ENCODE peak calls at places on chromosomes 1 and 21, in five cellular contexts. One of them, this sample, is unnamed.

GRCh38 chr1:27928216-27928954 is 6.4 kb upstream of the SMPDL3B start:
- DNase-seq in fibroblast of pulmonary artery: no peak
- DNase-seq in RWPE1: no peak
- DNase-seq in T-helper 17 cell: no peak
- DNase-seq in osteocyte: no peak
- DNase-seq in this sample: no peak

GRCh38 chr1:45465277-45465676 is 25.7 kb downstream of the TESK2 start:
- DNase-seq in fibroblast of pulmonary artery: no peak
- DNase-seq in RWPE1: no peak
- DNase-seq in T-helper 17 cell: no peak
- DNase-seq in osteocyte: no peak
- DNase-seq in this sample: no peak

GRCh38 chr21:43921979-43922945 is 57.2 kb downstream of the AGPAT3 start:
- DNase-seq in fibroblast of pulmonary artery: peak
- DNase-seq in RWPE1: no peak
- DNase-seq in T-helper 17 cell: no peak
- DNase-seq in osteocyte: no peak
- DNase-seq in this sample: no peak

GRCh38 chr1:9836632-9836960 is 12.8 kb upstream of the CLSTN1 start:
- DNase-seq in fibroblast of pulmonary artery: no peak
- DNase-seq in RWPE1: no peak
- DNase-seq in T-helper 17 cell: no peak
- DNase-seq in osteocyte: no peak
- DNase-seq in this sample: no peak

GRCh38 chr1:31795801-31796621 is 19.8 kb downstream of the SPOCD1 start:
- DNase-seq in fibroblast of pulmonary artery: peak
- DNase-seq in RWPE1: no peak
- DNase-seq in T-helper 17 cell: no peak
- DNase-seq in osteocyte: no peak
- DNase-seq in this sample: peak

GRCh38 chr1:110912784-110913183 is 39.8 kb downstream of the CD53 start:
- DNase-seq in fibroblast of pulmonary artery: no peak
- DNase-seq in RWPE1: no peak
- DNase-seq in T-helper 17 cell: no peak
- DNase-seq in osteocyte: no peak
- DNase-seq in this sample: no peak

GRCh38 chr1:209988706-209989105 is 50.7 kb downstream of the SYT14 start:
- DNase-seq in fibroblast of pulmonary artery: peak
- DNase-seq in RWPE1: no peak
- DNase-seq in T-helper 17 cell: no peak
- DNase-seq in osteocyte: no peak
- DNase-seq in this sample: no peak

GRCh38 chr1:162904579-162904978 is 43.6 kb upstream of the CCDC190 start:
- DNase-seq in fibroblast of pulmonary artery: no peak
- DNase-seq in RWPE1: no peak
- DNase-seq in T-helper 17 cell: no peak
- DNase-seq in osteocyte: no peak
- DNase-seq in this sample: no peak

GRCh38 chr1:170691258-170691657 is 27.3 kb downstream of the PRRX1 start:
- DNase-seq in fibroblast of pulmonary artery: no peak
- DNase-seq in RWPE1: no peak
- DNase-seq in T-helper 17 cell: no peak
- DNase-seq in osteocyte: no peak
- DNase-seq in this sample: no peak

GRCh38 chr1:205355054-205355453 is 1.7 kb downstream of the KLHDC8A start:
- DNase-seq in fibroblast of pulmonary artery: peak
- DNase-seq in RWPE1: no peak
- DNase-seq in T-helper 17 cell: no peak
- DNase-seq in osteocyte: no peak
- DNase-seq in this sample: no peak